ENCODE peak calls at places on chromosome 4, in six cellular contexts. C is left lung, R is GM06990, W is neural crest cell, Y is WTC11, S is GM12865. Q is an unnamed sample.

GRCh38 chr4:37780444-37781133 is 45.9 kb upstream of the PGM2 start:
- DNase-seq in Y (no peak), C (no peak), S (peak; percentile 51), W (no peak), R (no peak), Q (peak; percentile 26)

GRCh38 chr4:113248320-113248719 is 198.9 kb downstream of the ANK2 start:
- DNase-seq in C (no peak), W (no peak), S (no peak), R (no peak), Y (peak; percentile 78), Q (no peak)

GRCh38 chr4:77003400-77003799 is 53.8 kb downstream of the SEPTIN11 start:
- DNase-seq in W (no peak), S (no peak), C (no peak), R (no peak), Y (no peak), Q (no peak)

GRCh38 chr4:108072300-108072699 is 82.6 kb downstream of the HADH start:
- DNase-seq in C (no peak), Y (no peak), W (no peak), S (peak; percentile 87), R (peak; percentile 25), Q (no peak)

GRCh38 chr4:95129708-95130343 is 372.1 kb downstream of the BMPR1B start:
- DNase-seq in S (no peak), W (no peak), R (no peak), C (no peak), Y (no peak), Q (no peak)

GRCh38 chr4:15427126-15427525 is 707 bp upstream of the C1QTNF7 start:
- DNase-seq in W (no peak), C (no peak), R (no peak), Y (no peak), S (no peak), Q (no peak)

GRCh38 chr4:163191999-163192398 is 25.3 kb upstream of the NAF1 start:
- DNase-seq in R (no peak), S (peak; percentile 5), W (no peak), Y (no peak), C (no peak), Q (no peak)

GRCh38 chr4:148056879-148057278 is 325.0 kb downstream of the ARHGAP10 start:
- DNase-seq in S (peak; percentile 94), C (peak; percentile 77), W (no peak), R (peak; percentile 77), Y (peak; percentile 47), Q (peak; percentile 53)

GRCh38 chr4:150402968-150403367 is 179.0 kb upstream of the MAB21L2 start:
- DNase-seq in Y (no peak), W (no peak), C (peak; percentile 40), R (no peak), S (peak; percentile 10), Q (no peak)

GRCh38 chr4:87442889-87443288 is 20.5 kb downstream of the NUDT9 start:
- DNase-seq in R (no peak), Y (no peak), W (no peak), S (no peak), C (no peak), Q (no peak)

GRCh38 chr4:41132055-41132683 is 82.2 kb downstream of the APBB2 start:
- DNase-seq in Y (no peak), S (no peak), R (no peak), C (no peak), W (no peak), Q (no peak)

GRCh38 chr4:75289843-75290616 is 224.2 kb downstream of the RCHY1 start:
- DNase-seq in R (peak; percentile 29), Y (peak; percentile 53), W (peak; percentile 2), C (no peak), S (peak; percentile 67), Q (peak; percentile 6)

GRCh38 chr4:98113005-98113404 is 30.3 kb downstream of the STPG2 start:
- DNase-seq in C (no peak), R (no peak), S (peak; percentile 13), Y (no peak), W (no peak), Q (no peak)
- TF ChIP-seq CTCF in C (no peak), R (peak; percentile 22), S (peak; percentile 6), Y (no peak), W (peak; percentile 50), Q (no peak)

GRCh38 chr4:24434193-24434728 is 150.1 kb downstream of the DHX15 start:
- DNase-seq in W (no peak), R (no peak), C (no peak), Y (no peak), S (no peak), Q (no peak)

GRCh38 chr4:24423670-24424069 is 160.7 kb downstream of the DHX15 start:
- DNase-seq in W (no peak), R (no peak), S (no peak), Y (no peak), C (no peak), Q (no peak)

GRCh38 chr4:24433515-24434192 is 150.7 kb downstream of the DHX15 start:
- DNase-seq in W (no peak), Y (no peak), R (no peak), S (no peak), C (no peak), Q (no peak)

GRCh38 chr4:24425868-24426267 is 158.5 kb downstream of the DHX15 start:
- DNase-seq in S (no peak), W (no peak), C (no peak), Y (no peak), R (no peak), Q (no peak)

DNA sequence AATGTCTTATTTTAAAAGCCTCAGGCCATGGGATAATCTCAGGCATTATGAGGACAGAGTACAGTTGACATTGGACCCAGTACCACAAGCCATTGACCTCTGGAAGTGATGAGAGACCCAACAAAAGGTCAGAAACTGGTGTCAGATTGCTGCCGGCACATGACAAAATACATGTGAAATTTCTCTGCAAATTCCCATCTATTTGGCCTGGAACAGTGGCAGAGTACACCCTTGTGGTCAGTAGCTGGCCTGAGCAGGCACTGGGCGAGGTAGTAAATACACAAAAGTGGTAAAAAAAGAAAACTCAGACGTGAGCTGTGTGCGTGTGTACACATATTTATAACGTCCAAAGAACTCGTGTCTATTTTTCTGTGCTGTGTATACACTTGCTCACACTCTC is 155.5 kb downstream of the DHX15 start:
- DNase-seq in C (no peak), S (no peak), R (no peak), W (no peak), Y (no peak), Q (no peak)
- TF ChIP-seq CTCF in C (no peak), S (no peak), R (no peak), W (no peak), Y (no peak), Q (no peak)

DNA sequence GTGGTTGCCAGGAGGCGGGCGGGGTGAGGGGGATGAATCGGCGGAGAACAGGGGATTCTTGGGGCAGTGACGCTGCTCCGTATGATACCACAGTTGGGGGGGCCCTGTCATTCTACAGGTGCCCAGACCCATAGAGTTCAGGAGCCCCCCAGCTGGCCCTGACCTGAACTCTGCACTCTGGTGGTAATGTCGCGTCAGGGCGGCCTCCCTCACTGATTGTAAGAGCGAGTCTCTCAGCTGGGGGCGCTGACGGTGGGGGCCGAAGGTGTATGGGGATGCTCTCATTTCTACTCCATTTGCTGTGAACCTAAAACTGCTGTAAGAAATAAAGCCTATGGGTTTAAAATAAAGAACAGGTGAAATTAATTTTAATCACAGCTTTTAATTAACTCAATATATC is 91.8 kb upstream of the PSAPL1 start:
- DNase-seq in S (no peak), Y (peak; percentile 50), R (no peak), C (no peak), W (no peak), Q (no peak)
- TF ChIP-seq CTCF in S (no peak), Y (no peak), R (no peak), C (no peak), W (no peak), Q (no peak)

GRCh38 chr4:24915121-24915922 is 2.5 kb upstream of the CCDC149 start:
- DNase-seq in C (no peak), R (no peak), S (no peak), Y (peak; percentile 18), W (no peak), Q (no peak)
- TF ChIP-seq CTCF in C (no peak), R (no peak), S (no peak), Y (no peak), W (no peak), Q (no peak)

Q was measured in GM13976.